ENCODE peak calls at places on chromosome 6, in six cellular contexts. One of them, this sample, is unnamed.
A peak's percentile ranks its signal among the peaks of the same experiment; 100 is the strongest.

GRCh38 chr6:24827162-24827561 is 28.4 kb upstream of the ARMH2 start:
- DNase-seq in coronary artery: no peak
- DNase-seq in lung: no peak
- DNase-seq in adrenal gland: no peak
- DNase-seq in astrocyte: no peak
- DNase-seq in stomach: peak; percentile 64
- DNase-seq in this sample: peak; percentile 40

GRCh38 chr6:148827421-148827820 is 80.6 kb downstream of the UST start:
- DNase-seq in stomach: no peak
- DNase-seq in lung: no peak
- DNase-seq in coronary artery: no peak
- DNase-seq in adrenal gland: no peak
- DNase-seq in astrocyte: peak; percentile 42
- DNase-seq in this sample: no peak

GRCh38 chr6:71367763-71368162 is 79.2 kb downstream of the OGFRL1 start:
- DNase-seq in coronary artery: no peak
- DNase-seq in astrocyte: no peak
- DNase-seq in adrenal gland: no peak
- DNase-seq in stomach: no peak
- DNase-seq in lung: no peak
- DNase-seq in this sample: peak; percentile 31

GRCh38 chr6:31729515-31729978 is 448 bp upstream of the DDAH2 start:
- DNase-seq in lung: peak; percentile 93
- DNase-seq in adrenal gland: peak; percentile 92
- DNase-seq in stomach: peak; percentile 92
- DNase-seq in astrocyte: peak; percentile 70
- DNase-seq in coronary artery: peak; percentile 97
- DNase-seq in this sample: peak; percentile 90

GRCh38 chr6:144745434-144745833 is 460.3 kb downstream of the UTRN start:
- DNase-seq in lung: no peak
- DNase-seq in coronary artery: no peak
- DNase-seq in stomach: no peak
- DNase-seq in astrocyte: no peak
- DNase-seq in adrenal gland: no peak
- DNase-seq in this sample: no peak

GRCh38 chr6:34027445-34027936 is 118.4 kb downstream of the GRM4 start:
- DNase-seq in lung: peak; percentile 41
- DNase-seq in coronary artery: no peak
- DNase-seq in astrocyte: no peak
- DNase-seq in stomach: peak; percentile 71
- DNase-seq in adrenal gland: peak; percentile 41
- DNase-seq in this sample: peak; percentile 52

GRCh38 chr6:74879234-74879633 is 326.6 kb downstream of the COL12A1 start:
- DNase-seq in astrocyte: peak; percentile 78
- DNase-seq in lung: no peak
- DNase-seq in stomach: no peak
- DNase-seq in coronary artery: no peak
- DNase-seq in adrenal gland: no peak
- DNase-seq in this sample: peak; percentile 65

GRCh38 chr6:41558033-41558807 is 12.0 kb downstream of the FOXP4 start:
- DNase-seq in lung: no peak
- DNase-seq in stomach: no peak
- DNase-seq in adrenal gland: no peak
- DNase-seq in coronary artery: no peak
- DNase-seq in astrocyte: peak; percentile 33
- DNase-seq in this sample: no peak

GRCh38 chr6:35368038-35368887 is 25.9 kb downstream of the PPARD start:
- DNase-seq in coronary artery: no peak
- DNase-seq in stomach: no peak
- DNase-seq in lung: no peak
- DNase-seq in astrocyte: peak; percentile 85
- DNase-seq in adrenal gland: no peak
- DNase-seq in this sample: no peak

GRCh38 chr6:105045546-105045945 is 88.6 kb downstream of the LIN28B start:
- DNase-seq in coronary artery: no peak
- DNase-seq in adrenal gland: no peak
- DNase-seq in lung: no peak
- DNase-seq in stomach: no peak
- DNase-seq in astrocyte: peak; percentile 72
- DNase-seq in this sample: peak; percentile 48

GRCh38 chr6:166341915-166342292 is 441 bp downstream of the SFT2D1 start:
- DNase-seq in coronary artery: no peak
- DNase-seq in adrenal gland: peak; percentile 25
- DNase-seq in stomach: no peak
- DNase-seq in lung: no peak
- DNase-seq in astrocyte: no peak
- DNase-seq in this sample: no peak

GRCh38 chr6:35237466-35237865 is 22.1 kb upstream of the ZNF76 start:
- DNase-seq in stomach: no peak
- DNase-seq in astrocyte: no peak
- DNase-seq in lung: no peak
- DNase-seq in coronary artery: no peak
- DNase-seq in adrenal gland: no peak
- DNase-seq in this sample: no peak

GRCh38 chr6:104995989-104996617 is 39.2 kb downstream of the LIN28B start:
- DNase-seq in astrocyte: peak; percentile 11
- DNase-seq in coronary artery: no peak
- DNase-seq in lung: no peak
- DNase-seq in stomach: no peak
- DNase-seq in adrenal gland: no peak
- DNase-seq in this sample: peak; percentile 4

GRCh38 chr6:73394577-73395354 is at the start of gene DDX43:
- DNase-seq in stomach: no peak
- DNase-seq in coronary artery: peak; percentile 80
- DNase-seq in adrenal gland: peak; percentile 16
- DNase-seq in lung: peak; percentile 74
- DNase-seq in astrocyte: peak; percentile 53
- DNase-seq in this sample: peak; percentile 88
- H3K27ac ChIP-seq in stomach: peak within 1 kb of the TSS; percentile 77
- H3K27ac ChIP-seq in coronary artery: no peak within 1 kb of the TSS
- H3K27ac ChIP-seq in adrenal gland: peak within 1 kb of the TSS; percentile 76
- H3K27ac ChIP-seq in lung: no peak within 1 kb of the TSS
- H3K27ac ChIP-seq in astrocyte: peak within 1 kb of the TSS; percentile 12
- H3K27ac ChIP-seq in this sample: peak within 1 kb of the TSS; percentile 86

GRCh38 chr6:92122746-92123145 is 1296.6 kb downstream of the EPHA7 start:
- DNase-seq in lung: no peak
- DNase-seq in coronary artery: no peak
- DNase-seq in astrocyte: no peak
- DNase-seq in adrenal gland: no peak
- DNase-seq in stomach: no peak
- DNase-seq in this sample: no peak
- TF ChIP-seq CTCF in lung: no peak
- TF ChIP-seq CTCF in coronary artery: no peak
- TF ChIP-seq CTCF in astrocyte: no peak
- TF ChIP-seq CTCF in adrenal gland: no peak
- TF ChIP-seq CTCF in stomach: no peak
- TF ChIP-seq CTCF in this sample: no peak

GRCh38 chr6:97497713-97498331 is 214.8 kb upstream of the MMS22L start:
- DNase-seq in adrenal gland: peak; percentile 54
- DNase-seq in astrocyte: peak; percentile 54
- DNase-seq in stomach: peak; percentile 62
- DNase-seq in lung: peak; percentile 55
- DNase-seq in coronary artery: no peak
- DNase-seq in this sample: peak; percentile 19

GRCh38 chr6:97501875-97502274 is 218.9 kb upstream of the MMS22L start:
- DNase-seq in coronary artery: no peak
- DNase-seq in adrenal gland: no peak
- DNase-seq in lung: no peak
- DNase-seq in astrocyte: no peak
- DNase-seq in stomach: no peak
- DNase-seq in this sample: no peak
- H3K27ac ChIP-seq in coronary artery: no peak overlapping the region
- H3K27ac ChIP-seq in adrenal gland: no peak overlapping the region
- H3K27ac ChIP-seq in lung: no peak overlapping the region
- H3K27ac ChIP-seq in astrocyte: no peak overlapping the region
- H3K27ac ChIP-seq in stomach: no peak overlapping the region
- H3K27ac ChIP-seq in this sample: no peak overlapping the region

GRCh38 chr6:117776441-117776840 is 101.2 kb downstream of the NUS1 start:
- DNase-seq in stomach: no peak
- DNase-seq in coronary artery: no peak
- DNase-seq in lung: no peak
- DNase-seq in astrocyte: peak; percentile 10
- DNase-seq in adrenal gland: no peak
- DNase-seq in this sample: no peak
- TF ChIP-seq CTCF in stomach: no peak
- TF ChIP-seq CTCF in coronary artery: no peak
- TF ChIP-seq CTCF in lung: no peak
- TF ChIP-seq CTCF in astrocyte: no peak
- TF ChIP-seq CTCF in adrenal gland: no peak
- TF ChIP-seq CTCF in this sample: no peak

GRCh38 chr6:26222587-26222986 is 135.4 kb downstream of the HFE start:
- DNase-seq in adrenal gland: no peak
- DNase-seq in stomach: no peak
- DNase-seq in lung: no peak
- DNase-seq in astrocyte: no peak
- DNase-seq in coronary artery: no peak
- DNase-seq in this sample: no peak
- H3K27ac ChIP-seq in adrenal gland: peak overlapping the region; percentile 0
- H3K27ac ChIP-seq in stomach: peak overlapping the region; percentile 87
- H3K27ac ChIP-seq in lung: peak overlapping the region; percentile 11
- H3K27ac ChIP-seq in astrocyte: peak overlapping the region; percentile 97
- H3K27ac ChIP-seq in coronary artery: no peak overlapping the region
- H3K27ac ChIP-seq in this sample: peak overlapping the region; percentile 71

GRCh38 chr6:155534678-155535077 is 79.0 kb upstream of the NOX3 start:
- DNase-seq in astrocyte: no peak
- DNase-seq in coronary artery: no peak
- DNase-seq in lung: no peak
- DNase-seq in adrenal gland: no peak
- DNase-seq in stomach: no peak
- DNase-seq in this sample: no peak

GRCh38 chr6:155528982-155529453 is 73.4 kb upstream of the NOX3 start:
- DNase-seq in lung: no peak
- DNase-seq in coronary artery: no peak
- DNase-seq in adrenal gland: peak; percentile 74
- DNase-seq in stomach: no peak
- DNase-seq in astrocyte: peak; percentile 90
- DNase-seq in this sample: peak; percentile 52

GRCh38 chr6:155528335-155528734 is 72.7 kb upstream of the NOX3 start:
- DNase-seq in stomach: no peak
- DNase-seq in coronary artery: no peak
- DNase-seq in astrocyte: no peak
- DNase-seq in adrenal gland: no peak
- DNase-seq in lung: no peak
- DNase-seq in this sample: no peak

GRCh38 chr6:155527443-155527842 is 71.8 kb upstream of the NOX3 start:
- DNase-seq in astrocyte: no peak
- DNase-seq in coronary artery: no peak
- DNase-seq in lung: no peak
- DNase-seq in adrenal gland: no peak
- DNase-seq in stomach: no peak
- DNase-seq in this sample: no peak

DNA sequence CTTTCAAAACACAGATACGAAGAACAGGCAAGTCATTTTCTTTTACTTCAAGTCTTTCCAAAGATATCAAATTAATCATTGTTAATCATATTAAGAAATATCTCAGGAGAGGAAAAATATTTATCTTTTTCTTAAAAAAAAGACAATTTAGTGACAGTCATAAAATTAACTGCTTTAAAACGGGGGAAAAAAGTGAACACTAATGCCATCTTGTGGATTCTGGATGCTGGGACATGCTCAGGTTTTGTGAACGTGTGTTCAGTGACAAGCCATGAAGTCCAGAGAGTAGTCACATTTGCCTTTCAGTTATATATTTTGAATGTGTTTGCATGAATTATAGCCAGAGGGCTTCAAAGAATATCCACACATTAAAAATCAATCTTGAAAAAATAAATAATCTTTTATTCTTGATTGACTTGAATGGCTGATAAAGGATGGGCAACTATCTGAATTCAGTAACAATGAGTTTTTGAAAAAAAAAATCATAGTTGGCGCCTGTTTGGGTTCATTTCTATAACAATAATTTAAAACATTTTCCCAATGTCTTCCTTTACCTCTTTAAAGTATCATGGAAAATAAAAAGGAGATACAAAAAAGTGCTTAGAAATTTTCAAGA is 74.7 kb upstream of the NOX3 start:
- DNase-seq in coronary artery: no peak
- DNase-seq in stomach: no peak
- DNase-seq in adrenal gland: peak; percentile 30
- DNase-seq in astrocyte: peak; percentile 25
- DNase-seq in lung: no peak
- DNase-seq in this sample: peak; percentile 18
- TF ChIP-seq CTCF in coronary artery: peak; percentile 44
- TF ChIP-seq CTCF in stomach: no peak
- TF ChIP-seq CTCF in adrenal gland: peak; percentile 75
- TF ChIP-seq CTCF in astrocyte: peak; percentile 81
- TF ChIP-seq CTCF in lung: peak; percentile 35
- TF ChIP-seq CTCF in this sample: peak; percentile 71

DNA sequence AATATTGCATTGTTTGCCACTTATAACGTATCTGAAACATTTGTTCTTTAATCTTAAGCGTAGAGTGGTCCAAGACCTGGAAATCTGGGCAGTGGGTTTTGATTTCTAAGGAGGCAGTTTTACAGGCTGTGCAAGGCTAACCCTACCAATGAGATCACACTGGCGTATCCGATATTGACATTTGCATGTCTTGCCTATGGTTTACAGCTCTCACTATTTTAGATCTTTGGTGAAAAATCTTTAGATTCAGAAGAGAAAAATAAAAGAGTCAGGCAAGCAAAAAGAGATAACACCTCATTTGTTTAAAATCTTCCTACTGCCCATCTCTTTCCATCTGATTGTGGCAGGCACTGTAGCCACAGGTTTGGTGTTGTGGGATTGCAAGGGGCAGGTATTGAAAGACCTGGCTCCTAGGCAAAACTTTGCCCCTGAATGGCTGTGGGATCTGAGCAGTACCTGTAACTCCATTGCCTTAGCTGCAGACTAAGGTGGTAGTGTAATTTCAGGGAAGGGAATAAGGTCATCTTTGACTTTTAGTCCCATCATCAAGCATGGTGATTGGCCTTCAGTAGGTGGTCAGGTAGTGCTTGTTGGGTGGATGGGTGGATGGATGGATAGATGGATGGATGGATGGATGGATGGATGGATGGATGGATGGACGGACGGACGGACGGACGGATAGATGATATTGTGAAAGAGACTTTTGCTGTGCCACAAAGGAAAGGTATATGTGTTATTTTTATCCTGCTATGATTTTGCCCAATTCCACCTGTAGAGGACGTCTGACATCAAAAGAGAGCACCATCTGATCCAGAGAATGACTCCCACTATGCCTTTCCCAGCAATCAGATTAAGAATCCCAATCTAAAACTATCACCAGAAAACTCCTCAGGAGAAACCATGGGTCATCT is 1.9 kb downstream of the TNFAIP3 start:
- DNase-seq in astrocyte: no peak
- DNase-seq in adrenal gland: no peak
- DNase-seq in coronary artery: no peak
- DNase-seq in lung: no peak
- DNase-seq in stomach: no peak
- DNase-seq in this sample: no peak
- H3K27ac ChIP-seq in astrocyte: no peak overlapping the region
- H3K27ac ChIP-seq in adrenal gland: peak overlapping the region; percentile 11
- H3K27ac ChIP-seq in coronary artery: no peak overlapping the region
- H3K27ac ChIP-seq in lung: no peak overlapping the region
- H3K27ac ChIP-seq in stomach: peak overlapping the region; percentile 94
- H3K27ac ChIP-seq in this sample: no peak overlapping the region

DNA sequence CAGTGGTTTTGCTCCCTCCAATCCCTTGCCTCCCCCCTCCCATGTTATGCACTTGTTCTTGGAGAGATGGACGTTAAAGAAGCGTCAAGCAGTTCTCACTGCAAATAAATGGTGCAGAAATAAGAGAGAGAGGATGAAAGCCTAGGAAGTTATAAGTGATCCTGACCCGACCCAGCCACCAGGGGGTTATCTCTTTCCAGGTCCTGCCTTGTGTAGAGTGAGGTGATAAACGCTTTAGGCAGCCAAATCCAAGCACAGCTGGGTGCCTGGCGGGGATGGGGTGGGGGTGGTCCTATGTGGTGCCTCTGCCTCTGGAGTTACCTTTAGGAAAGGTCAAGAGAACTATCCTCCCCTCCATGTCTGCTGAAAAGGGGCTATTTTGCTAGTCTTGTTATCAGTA is 9.1 kb upstream of the TFAP2A start:
- DNase-seq in stomach: no peak
- DNase-seq in lung: no peak
- DNase-seq in astrocyte: no peak
- DNase-seq in adrenal gland: no peak
- DNase-seq in coronary artery: no peak
- DNase-seq in this sample: no peak
- TF ChIP-seq CTCF in stomach: no peak
- TF ChIP-seq CTCF in lung: no peak
- TF ChIP-seq CTCF in astrocyte: peak; percentile 19
- TF ChIP-seq CTCF in adrenal gland: no peak
- TF ChIP-seq CTCF in coronary artery: no peak
- TF ChIP-seq CTCF in this sample: no peak

This sample was measured in RWPE1.